ENCODE peak calls at places on chromosomes 11 and 22, in four cellular contexts. One of them, this sample, is unnamed.

GRCh38 chr22:18154821-18155390 is 4.9 kb downstream of the USP18 start:
- DNase-seq in T-helper 2 cell: no peak
- DNase-seq in pancreas: no peak
- DNase-seq in dorsolateral prefrontal cortex: no peak
- DNase-seq in this sample: no peak

GRCh38 chr22:44286673-44287072 is 26.1 kb downstream of the SHISAL1 start:
- DNase-seq in dorsolateral prefrontal cortex: no peak
- DNase-seq in pancreas: no peak
- DNase-seq in T-helper 2 cell: no peak
- DNase-seq in this sample: no peak

GRCh38 chr11:66070604-66071325 is 693 bp downstream of the PACS1 start:
- DNase-seq in pancreas: peak
- DNase-seq in T-helper 2 cell: peak
- DNase-seq in dorsolateral prefrontal cortex: no peak
- DNase-seq in this sample: no peak

GRCh38 chr11:87597696-87598095 is 560.0 kb downstream of the TMEM135 start:
- DNase-seq in pancreas: no peak
- DNase-seq in dorsolateral prefrontal cortex: no peak
- DNase-seq in T-helper 2 cell: no peak
- DNase-seq in this sample: no peak

GRCh38 chr22:46663001-46663400 is 42.8 kb downstream of the GRAMD4 start:
- DNase-seq in T-helper 2 cell: no peak
- DNase-seq in dorsolateral prefrontal cortex: no peak
- DNase-seq in pancreas: no peak
- DNase-seq in this sample: no peak

GRCh38 chr11:14081541-14082211 is 119.2 kb downstream of the SPON1 start:
- DNase-seq in T-helper 2 cell: no peak
- DNase-seq in dorsolateral prefrontal cortex: no peak
- DNase-seq in pancreas: no peak
- DNase-seq in this sample: no peak

GRCh38 chr11:133732109-133732508 is 113.2 kb downstream of the SPATA19 start:
- DNase-seq in dorsolateral prefrontal cortex: no peak
- DNase-seq in pancreas: no peak
- DNase-seq in T-helper 2 cell: no peak
- DNase-seq in this sample: no peak

GRCh38 chr11:134736251-134737072 is 324.4 kb upstream of the B3GAT1 start:
- DNase-seq in dorsolateral prefrontal cortex: no peak
- DNase-seq in T-helper 2 cell: no peak
- DNase-seq in pancreas: no peak
- DNase-seq in this sample: no peak

GRCh38 chr22:22714600-22715361 is 70.4 kb downstream of the GGTLC2 start:
- DNase-seq in pancreas: no peak
- DNase-seq in dorsolateral prefrontal cortex: no peak
- DNase-seq in T-helper 2 cell: no peak
- DNase-seq in this sample: peak

GRCh38 chr22:27719535-27720227 is 81.9 kb downstream of the MN1 start:
- DNase-seq in dorsolateral prefrontal cortex: peak
- DNase-seq in pancreas: no peak
- DNase-seq in T-helper 2 cell: no peak
- DNase-seq in this sample: peak

This sample was measured in GM12865.